ENCODE peak calls at places on chromosomes 3 and 15, in eight cellular contexts. W is activated CD4-positive, alpha-beta T cell treated with anti-CD3 and anti-CD28 coated beads, Interleukin-2, amount 50 U/mL, for 1 hour; L is effector memory CD8-positive, alpha-beta T cell; E is NCI-H2081; Q is skeletal muscle cell; O is RCC 7860; Z is stimulated activated naive CD8-positive, alpha-beta T cell treated with anti-CD3 and anti-CD28 coated beads, Interleukin-15, amount 100 ng/mL, for 72 hours; T is neural crest cell. B is an unnamed sample.

GRCh38 chr3:37210230-37210629 is 35.8 kb upstream of the LRRFIP2 start:
- DNase-seq in W (no peak), L (no peak), E (no peak), Q (no peak), O (no peak), Z (no peak), T (no peak), B (no peak)

GRCh38 chr3:126555795-126556636 is 2.7 kb downstream of the C3orf22 start:
- DNase-seq in W (no peak), L (no peak), E (no peak), Q (no peak), O (no peak), Z (no peak), T (no peak), B (no peak)

GRCh38 chr3:94301346-94301745 is 238.5 kb downstream of the NSUN3 start:
- DNase-seq in W (no peak), L (no peak), E (no peak), Q (no peak), O (no peak), Z (no peak), T (no peak), B (no peak)

GRCh38 chr3:37137516-37137915 is 36.9 kb downstream of the LRRFIP2 start:
- DNase-seq in W (no peak), L (no peak), E (no peak), Q (no peak), O (no peak), Z (no peak), T (no peak), B (no peak)

GRCh38 chr3:124322309-124322880 is 330.5 kb upstream of the ROPN1 start:
- DNase-seq in W (no peak), L (no peak), E (peak; percentile 56), Q (no peak), O (no peak), Z (no peak), T (no peak), B (no peak)

GRCh38 chr3:142853270-142854163 is 35.4 kb downstream of the PCOLCE2 start:
- DNase-seq in W (no peak), L (no peak), E (peak; percentile 24), Q (peak; percentile 39), O (peak; percentile 92), Z (no peak), T (no peak), B (peak; percentile 38)

GRCh38 chr3:17231537-17232261 is 346.9 kb downstream of the PLCL2 start:
- DNase-seq in W (no peak), L (no peak), E (peak; percentile 4), Q (no peak), O (no peak), Z (no peak), T (no peak), B (no peak)

GRCh38 chr3:47010050-47010712 is 30.7 kb downstream of the NBEAL2 start:
- DNase-seq in W (no peak), L (no peak), E (no peak), Q (no peak), O (no peak), Z (no peak), T (no peak), B (no peak)

GRCh38 chr15:101452572-101452971 is 36.9 kb downstream of the PCSK6 start:
- DNase-seq in W (no peak), L (no peak), E (no peak), Q (no peak), O (no peak), Z (no peak), T (no peak), B (no peak)

GRCh38 chr3:89314454-89314853 is 207.0 kb downstream of the EPHA3 start:
- DNase-seq in W (no peak), L (no peak), E (peak; percentile 76), Q (peak; percentile 35), O (no peak), Z (no peak), T (no peak), B (no peak)

GRCh38 chr15:80070840-80071239 is 11.4 kb downstream of the ZFAND6 start:
- DNase-seq in W (no peak), L (no peak), E (peak; percentile 51), Q (peak; percentile 45), O (no peak), Z (no peak), T (peak; percentile 7), B (no peak)

GRCh38 chr15:36612063-36612788 is 32.8 kb downstream of the CDIN1 start:
- DNase-seq in W (no peak), L (no peak), E (no peak), Q (no peak), O (peak; percentile 78), Z (no peak), T (no peak), B (no peak)

GRCh38 chr3:159928071-159928491 is 60.6 kb upstream of the IL12A start:
- DNase-seq in W (no peak), L (no peak), E (no peak), Q (no peak), O (peak; percentile 38), Z (no peak), T (no peak), B (no peak)

GRCh38 chr3:187986514-187986934 is 167.4 kb upstream of the LPP start:
- DNase-seq in W (no peak), L (no peak), E (no peak), Q (peak; percentile 79), O (peak; percentile 94), Z (no peak), T (no peak), B (no peak)

GRCh38 chr3:13723676-13724207 is 156.1 kb downstream of the WNT7A start:
- DNase-seq in W (no peak), L (no peak), E (no peak), Q (no peak), O (no peak), Z (no peak), T (no peak), B (no peak)

GRCh38 chr15:25805006-25805405 is 58.1 kb downstream of the ATP10A start:
- DNase-seq in W (no peak), L (no peak), E (no peak), Q (no peak), O (peak; percentile 24), Z (no peak), T (no peak), B (no peak)

B was measured in body of pancreas.